ENCODE peak calls at places on chromosomes 12 and 14, in nine cellular contexts. N is thoracic aorta, M is upper lobe of right lung, W is uterus, D is HCT116, O is cardiac muscle cell, K is pancreas, C is Panc1, G is PC-3. T is an unnamed sample.

GRCh38 chr12:57069522-57069921 is 9.1 kb downstream of the NEMP1 start:
- DNase-seq in O (peak; percentile 82), N (no peak), M (no peak), D (peak; percentile 72), K (peak; percentile 71), W (peak; percentile 51), G (peak; percentile 80), C (peak; percentile 75), T (no peak)

GRCh38 chr14:29721586-29721985 is 206.1 kb downstream of the PRKD1 start:
- DNase-seq in N (no peak), M (no peak), G (no peak), O (no peak), K (no peak), W (no peak), D (no peak), C (no peak), T (no peak)

GRCh38 chr12:40502322-40502721 is 189.9 kb upstream of the CNTN1 start:
- DNase-seq in K (no peak), G (no peak), D (no peak), M (no peak), C (no peak), N (no peak), W (no peak), O (no peak), T (no peak)

GRCh38 chr14:94278732-94279131 is 14.3 kb downstream of the SERPINA10 start:
- DNase-seq in W (no peak), K (no peak), N (no peak), G (no peak), M (no peak), C (no peak), D (no peak), O (no peak), T (no peak)

GRCh38 chr12:114340231-114340630 is 65.7 kb downstream of the TBX5 start:
- DNase-seq in M (no peak), C (no peak), D (no peak), O (no peak), K (no peak), G (no peak), W (no peak), N (no peak), T (no peak)

GRCh38 chr12:82608706-82609105 is 78.0 kb upstream of the TMTC2 start:
- DNase-seq in O (no peak), G (peak; percentile 80), W (no peak), D (no peak), K (no peak), C (no peak), N (no peak), M (no peak), T (peak; percentile 59)

GRCh38 chr12:38892090-38892786 is 13.2 kb downstream of the CPNE8 start:
- DNase-seq in D (no peak), N (no peak), O (no peak), G (no peak), M (no peak), C (no peak), W (no peak), K (peak; percentile 49), T (peak; percentile 41)

GRCh38 chr12:122080149-122081107 is 1.9 kb downstream of the MLXIP start:
- DNase-seq in O (no peak), K (peak; percentile 59), G (peak; percentile 92), N (peak; percentile 63), D (no peak), C (no peak), M (peak; percentile 61), W (peak; percentile 69), T (peak; percentile 61)

GRCh38 chr14:64656986-64657385 is 47.2 kb upstream of the PLEKHG3 start:
- DNase-seq in D (no peak), G (no peak), K (no peak), M (no peak), O (no peak), C (no peak), W (peak; percentile 75), N (peak; percentile 39), T (no peak)

GRCh38 chr14:105317546-105317945 is 3.0 kb downstream of the PACS2 start:
- DNase-seq in D (no peak), O (no peak), K (no peak), G (no peak), W (no peak), N (no peak), C (no peak), M (no peak), T (no peak)

GRCh38 chr12:74476234-74476633 is 61.4 kb upstream of the ATXN7L3B start:
- DNase-seq in G (no peak), N (no peak), W (no peak), D (no peak), M (no peak), O (no peak), C (no peak), K (no peak), T (no peak)

GRCh38 chr12:22935501-22935900 is 310.5 kb downstream of the ETNK1 start:
- DNase-seq in O (no peak), G (no peak), K (no peak), D (no peak), C (no peak), W (no peak), M (no peak), N (no peak), T (no peak)

GRCh38 chr12:116202940-116203339 is 74.6 kb downstream of the MED13L start:
- DNase-seq in N (no peak), W (no peak), O (no peak), M (no peak), C (no peak), K (no peak), D (no peak), G (no peak), T (no peak)

DNA sequence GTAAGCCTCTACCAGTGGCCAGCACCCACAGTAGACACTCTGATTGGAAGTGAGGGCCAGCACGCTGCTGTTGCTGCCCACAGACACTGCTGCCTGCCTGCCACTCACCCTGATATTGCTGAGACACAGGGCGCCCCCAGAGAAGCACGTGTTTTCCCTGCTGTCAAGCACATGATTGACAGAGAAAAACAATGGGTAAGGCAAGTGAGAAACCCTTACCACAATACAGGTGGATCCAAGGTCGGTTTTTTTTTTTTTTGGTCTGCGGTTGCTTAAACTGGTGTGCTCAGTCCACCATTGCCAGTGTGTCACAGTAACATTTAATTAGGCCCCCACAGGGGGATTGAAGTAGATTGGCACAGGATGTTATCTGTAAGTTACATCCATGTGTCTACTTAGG is 65.9 kb downstream of the WDR20 start:
- DNase-seq in G (no peak), C (no peak), W (no peak), O (no peak), M (no peak), D (no peak), N (no peak), K (no peak), T (no peak)
- H3K4me1 ChIP-seq in G (no peaks in the 10 kb centered on the region), C (no peaks in the 10 kb centered on the region), W (no peaks in the 10 kb centered on the region), O (no peaks in the 10 kb centered on the region), M (no peaks in the 10 kb centered on the region), D (no peaks in the 10 kb centered on the region), N (no peaks in the 10 kb centered on the region), K (peaks cover 10% of the 10 kb centered on the region), T (no peaks in the 10 kb centered on the region)

DNA sequence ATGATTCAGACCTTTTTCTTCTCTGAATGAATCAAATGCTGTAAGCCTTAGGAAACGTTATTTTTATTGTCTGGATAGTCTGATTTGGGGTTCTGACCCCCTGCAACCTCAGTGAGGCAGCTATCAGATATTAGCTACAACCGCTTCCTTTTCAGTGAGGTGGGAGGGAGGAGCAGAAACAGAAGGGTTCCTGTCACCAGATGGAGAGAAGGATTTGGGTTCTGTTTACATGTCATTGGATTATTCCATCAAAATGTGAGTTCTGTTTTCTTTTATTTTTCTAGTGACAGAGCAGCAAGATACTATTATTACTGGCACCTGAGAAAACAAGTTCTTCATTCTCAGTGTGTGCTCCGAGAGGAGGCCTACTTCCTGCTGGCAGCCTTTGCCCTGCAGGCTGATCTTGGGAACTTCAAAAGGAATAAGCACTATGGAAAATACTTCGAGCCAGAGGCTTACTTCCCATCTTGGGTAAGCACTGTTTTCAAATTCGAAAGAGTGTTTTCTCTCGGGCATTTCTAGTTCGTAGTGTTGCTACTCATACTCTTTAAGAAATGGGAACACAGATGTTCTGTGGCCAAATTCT is 52.8 kb downstream of the FRMD6 start:
- DNase-seq in N (no peak), O (no peak), K (no peak), C (no peak), D (no peak), M (no peak), W (no peak), G (no peak), T (no peak)
- TF ChIP-seq CTCF in N (no peak), O (no peak), K (no peak), C (no peak), D (no peak), M (no peak), W (no peak), G (no peak), T (no peak)

GRCh38 chr14:83379371-83379770 is 1845.7 kb upstream of the SEL1L start:
- DNase-seq in W (no peak), K (no peak), N (no peak), G (no peak), C (no peak), O (no peak), M (no peak), D (no peak), T (no peak)
- H3K27ac ChIP-seq in W (no peak overlapping the region), K (no peak overlapping the region), N (no peak overlapping the region), G (no peak overlapping the region), C (no peak overlapping the region), O (no peak overlapping the region), M (no peak overlapping the region), D (no peak overlapping the region), T (no peak overlapping the region)

DNA sequence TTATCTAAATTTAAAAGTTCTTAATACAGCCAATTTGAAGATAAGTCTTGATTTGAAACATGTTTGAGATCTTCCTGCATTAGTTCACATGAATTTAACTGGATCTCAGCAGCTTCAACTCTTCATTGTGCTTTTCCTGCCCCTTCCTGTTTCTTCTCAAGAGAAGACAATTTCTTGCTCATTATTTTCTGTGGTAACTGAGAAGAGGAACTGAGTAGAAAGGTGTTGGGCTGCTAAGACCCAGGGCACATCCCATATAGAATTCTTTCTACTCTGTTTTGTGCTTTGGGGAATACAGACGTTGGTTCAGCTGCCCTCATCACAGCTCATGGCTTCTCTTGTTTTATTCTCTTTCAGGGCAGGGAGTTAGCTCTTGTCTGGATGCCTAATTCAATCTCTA is 110.2 kb downstream of the SNAPC1 start:
- DNase-seq in W (no peak), D (no peak), O (no peak), K (no peak), M (no peak), G (no peak), C (no peak), N (no peak), T (no peak)
- H3K4me1 ChIP-seq in W (no peaks in the 10 kb centered on the region), D (no peaks in the 10 kb centered on the region), O (peaks cover 6% of the 10 kb centered on the region), K (no peaks in the 10 kb centered on the region), M (no peaks in the 10 kb centered on the region), G (peaks cover 7% of the 10 kb centered on the region), C (no peaks in the 10 kb centered on the region), N (no peaks in the 10 kb centered on the region), T (no peaks in the 10 kb centered on the region)